ENCODE peak calls at places on chromosomes 13 and 19, in eight cellular contexts. Z, X, Q, T, D, U, N and I are unnamed samples.
A peak's percentile ranks its signal among the peaks of the same experiment; 100 is the strongest.

GRCh38 chr19:12224676-12225075 is 61.8 kb downstream of the ZNF136 start:
- DNase-seq in X (no peak), U (no peak), Q (no peak), T (no peak), D (no peak), N (no peak), Z (no peak), I (no peak)

GRCh38 chr19:49985926-49986325 is 25.0 kb upstream of the SIGLEC11 start:
- DNase-seq in X (no peak), N (no peak), U (no peak), T (no peak), Q (no peak), D (no peak), Z (no peak), I (no peak)

GRCh38 chr13:103145476-103145875 is 79.3 kb upstream of the SLC10A2 start:
- DNase-seq in D (no peak), X (no peak), Z (no peak), U (no peak), T (peak; percentile 73), N (no peak), Q (no peak), I (no peak)

GRCh38 chr19:4589579-4590410 is 30.3 kb upstream of the SEMA6B start:
- DNase-seq in Q (no peak), U (no peak), Z (no peak), D (no peak), T (no peak), X (no peak), N (no peak), I (peak; percentile 31)

GRCh38 chr19:7815325-7815724 is 14.7 kb upstream of the EVI5L start:
- DNase-seq in T (no peak), Z (no peak), D (no peak), U (no peak), Q (no peak), X (no peak), N (no peak), I (no peak)

GRCh38 chr13:113110048-113110851 is 4.7 kb downstream of the F7 start:
- DNase-seq in X (no peak), T (no peak), N (no peak), D (no peak), Z (no peak), Q (no peak), U (no peak), I (peak; percentile 89)

GRCh38 chr19:4807188-4807587 is 15.7 kb downstream of the FEM1A start:
- DNase-seq in N (no peak), T (no peak), U (no peak), X (no peak), Q (no peak), D (no peak), Z (no peak), I (no peak)

GRCh38 chr13:44040070-44040753 is 160.5 kb downstream of the LACC1 start:
- DNase-seq in D (no peak), Q (no peak), U (no peak), Z (no peak), N (no peak), X (no peak), T (peak; percentile 52), I (no peak)

GRCh38 chr19:15114153-15114540 is 6.9 kb downstream of the SYDE1 start:
- DNase-seq in X (no peak), Z (no peak), D (no peak), N (no peak), T (no peak), Q (no peak), U (no peak), I (peak; percentile 99)